ENCODE peak calls at places on chromosome 13, in seven cellular contexts. Z, B, P, X, N, D and J are unnamed samples.

GRCh38 chr13:30810261-30810701 is 74.9 kb downstream of the ALOX5AP start:
- DNase-seq in Z (no peak), B (no peak), P (no peak), X (no peak), N (peak; percentile 43), D (no peak), J (no peak)

GRCh38 chr13:46953331-46953730 is 56.5 kb upstream of the HTR2A start:
- DNase-seq in Z (no peak), B (no peak), P (no peak), X (no peak), N (no peak), D (no peak), J (no peak)

GRCh38 chr13:43744630-43745029 is 42.1 kb downstream of the ENOX1 start:
- DNase-seq in Z (no peak), B (no peak), P (peak; percentile 4), X (no peak), N (no peak), D (no peak), J (no peak)

GRCh38 chr13:94362411-94362909 is 117.0 kb downstream of the DCT start:
- DNase-seq in Z (peak; percentile 49), B (peak; percentile 75), P (peak; percentile 95), X (peak; percentile 84), N (peak; percentile 88), D (peak; percentile 74), J (peak; percentile 93)

GRCh38 chr13:44843403-44843802 is 145.9 kb downstream of the NUFIP1 start:
- DNase-seq in Z (no peak), B (no peak), P (peak; percentile 34), X (no peak), N (peak; percentile 30), D (no peak), J (no peak)

GRCh38 chr13:31755803-31756212 is 16.5 kb downstream of the RXFP2 start:
- DNase-seq in Z (no peak), B (no peak), P (peak; percentile 87), X (no peak), N (peak; percentile 81), D (no peak), J (no peak)

GRCh38 chr13:76385606-76386005 is 500.6 kb downstream of the KCTD12 start:
- DNase-seq in Z (no peak), B (no peak), P (no peak), X (no peak), N (peak; percentile 30), D (no peak), J (no peak)

GRCh38 chr13:99970761-99971575 is 599 bp downstream of the ZIC5 start:
- DNase-seq in Z (no peak), B (peak; percentile 81), P (no peak), X (no peak), N (no peak), D (no peak), J (peak; percentile 76)

GRCh38 chr13:46211521-46212351 is at the start of gene LRRC63:
- DNase-seq in Z (no peak), B (peak; percentile 81), P (no peak), X (peak; percentile 55), N (peak; percentile 63), D (peak; percentile 79), J (peak; percentile 77)

GRCh38 chr13:81779896-81780295 is 1439.0 kb upstream of the SPRY2 start:
- DNase-seq in Z (no peak), B (no peak), P (no peak), X (no peak), N (no peak), D (no peak), J (no peak)

GRCh38 chr13:30826911-30827577 is 79.0 kb upstream of the MEDAG start:
- DNase-seq in Z (no peak), B (no peak), P (no peak), X (no peak), N (no peak), D (no peak), J (no peak)

GRCh38 chr13:79806821-79807220 is 325.9 kb downstream of the NDFIP2 start:
- DNase-seq in Z (no peak), B (no peak), P (no peak), X (no peak), N (no peak), D (no peak), J (peak; percentile 21)

GRCh38 chr13:33213024-33213795 is 72.3 kb downstream of the STARD13 start:
- DNase-seq in Z (no peak), B (no peak), P (no peak), X (no peak), N (no peak), D (no peak), J (peak; percentile 45)

GRCh38 chr13:102687520-102687919 is 7.3 kb downstream of the METTL21C start:
- DNase-seq in Z (no peak), B (no peak), P (no peak), X (no peak), N (no peak), D (no peak), J (no peak)

GRCh38 chr13:106678646-106679045 is 110.7 kb upstream of the ARGLU1 start:
- DNase-seq in Z (no peak), B (no peak), P (no peak), X (no peak), N (no peak), D (no peak), J (no peak)

GRCh38 chr13:31756346-31756745 is 17.0 kb downstream of the RXFP2 start:
- DNase-seq in Z (no peak), B (no peak), P (peak; percentile 94), X (no peak), N (peak; percentile 89), D (peak; percentile 55), J (no peak)

GRCh38 chr13:80979035-80979641 is 638.2 kb upstream of the SPRY2 start:
- DNase-seq in Z (peak; percentile 15), B (peak; percentile 57), P (peak; percentile 54), X (peak; percentile 37), N (peak; percentile 73), D (peak; percentile 78), J (peak; percentile 75)

GRCh38 chr13:73522937-73523336 is 464.1 kb downstream of the KLF5 start:
- DNase-seq in Z (no peak), B (peak; percentile 41), P (no peak), X (no peak), N (no peak), D (no peak), J (peak; percentile 7)

GRCh38 chr13:85816413-85816812 is 17.2 kb upstream of the SLITRK6 start:
- DNase-seq in Z (no peak), B (no peak), P (no peak), X (no peak), N (no peak), D (peak; percentile 7), J (peak; percentile 3)

GRCh38 chr13:80082396-80083096 is 258.4 kb downstream of the SPRY2 start:
- DNase-seq in Z (no peak), B (no peak), P (peak; percentile 74), X (no peak), N (peak; percentile 22), D (no peak), J (no peak)

GRCh38 chr13:48874165-48874564 is 101.5 kb upstream of the FNDC3A start:
- DNase-seq in Z (no peak), B (no peak), P (no peak), X (no peak), N (no peak), D (no peak), J (peak; percentile 40)

GRCh38 chr13:53129864-53130393 is 101.3 kb downstream of the OLFM4 start:
- DNase-seq in Z (no peak), B (no peak), P (no peak), X (no peak), N (no peak), D (no peak), J (peak; percentile 32)

GRCh38 chr13:33224686-33225085 is 60.9 kb downstream of the STARD13 start:
- DNase-seq in Z (no peak), B (no peak), P (peak; percentile 60), X (no peak), N (no peak), D (no peak), J (no peak)

GRCh38 chr13:29137995-29138394 is 317.9 kb downstream of the MTUS2 start:
- DNase-seq in Z (no peak), B (no peak), P (no peak), X (no peak), N (no peak), D (no peak), J (peak; percentile 65)

GRCh38 chr13:45702088-45702487 is at the start of gene CBY2:
- DNase-seq in Z (no peak), B (no peak), P (no peak), X (no peak), N (no peak), D (no peak), J (no peak)

DNA sequence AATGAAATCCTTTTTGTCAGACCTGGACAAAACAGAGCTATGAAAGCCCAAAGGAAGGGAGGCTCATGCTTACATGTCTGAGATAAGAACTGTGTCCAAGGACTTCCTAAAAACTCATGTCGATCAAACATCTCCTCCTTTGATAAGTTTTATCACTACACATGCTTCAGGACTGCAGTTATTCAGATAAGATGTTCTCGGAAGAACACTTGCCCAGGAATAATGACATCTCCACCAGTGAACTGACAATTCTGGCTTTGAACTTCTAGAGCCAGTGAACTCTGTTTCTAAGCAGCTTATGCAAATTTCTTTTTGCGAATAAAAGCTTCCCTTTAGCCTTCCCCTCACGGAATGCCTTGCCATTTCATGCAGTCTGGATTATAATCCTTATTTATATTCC is 561.6 kb downstream of the TBC1D4 start:
- DNase-seq in Z (no peak), B (no peak), P (no peak), X (no peak), N (peak; percentile 2), D (no peak), J (peak; percentile 11)
- H3K9ac ChIP-seq in Z (no peak overlapping the region), B (no peak overlapping the region), P (no peak overlapping the region), X (no peak overlapping the region), N (no peak overlapping the region), D (no peak overlapping the region), J (no peak overlapping the region)

GRCh38 chr13:112647256-112647655 is 42.6 kb upstream of the ATP11A start:
- DNase-seq in Z (no peak), B (no peak), P (no peak), X (no peak), N (no peak), D (no peak), J (no peak)
- H2BK5ac ChIP-seq in Z (no peak overlapping the region), B (no peak overlapping the region), P (no peak overlapping the region), X (no peak overlapping the region), N (no peak overlapping the region), D (no peak overlapping the region), J (no peak overlapping the region)

DNA sequence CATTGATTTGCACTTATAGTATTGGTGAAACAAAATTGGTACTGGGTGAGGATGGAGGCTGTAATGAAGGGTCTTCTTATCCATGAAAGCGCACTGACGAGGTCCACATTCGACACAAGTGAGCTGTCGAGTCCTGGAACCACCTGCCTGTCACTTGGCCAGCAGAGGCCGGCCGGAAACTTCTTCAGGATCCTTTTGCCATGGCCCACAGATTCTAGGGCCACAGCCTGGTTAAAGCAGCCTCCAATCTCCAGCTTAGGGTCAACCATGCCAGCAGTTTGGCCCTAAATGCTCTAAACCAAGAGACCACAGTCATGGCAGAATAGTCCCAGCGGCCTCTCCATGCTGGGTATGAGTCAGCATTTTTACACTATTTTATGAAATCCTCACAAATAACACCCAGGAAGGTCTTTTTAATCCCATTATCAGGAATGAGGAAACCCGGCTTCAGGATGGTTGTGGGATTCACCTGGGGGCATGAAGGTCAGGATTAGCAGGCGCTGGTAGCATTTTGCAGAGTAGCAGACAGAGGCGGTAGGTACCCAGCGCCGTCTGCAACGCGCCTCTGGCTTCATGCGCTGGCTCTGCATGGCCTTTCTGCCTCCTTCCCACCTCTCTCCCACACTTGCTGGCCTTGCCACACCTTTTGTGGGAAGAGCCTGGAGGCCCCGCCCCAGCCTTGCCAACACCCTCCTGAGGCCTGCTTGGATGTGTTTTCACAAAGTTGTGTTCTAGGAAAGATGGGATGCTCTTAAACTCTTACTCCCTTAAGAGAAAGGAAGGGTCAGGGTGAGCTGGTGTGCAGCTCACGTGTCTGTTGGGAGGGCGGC is 15.2 kb downstream of the GAS6 start:
- DNase-seq in Z (no peak), B (peak; percentile 52), P (no peak), X (no peak), N (no peak), D (no peak), J (peak; percentile 28)
- H3K9ac ChIP-seq in Z (no peak overlapping the region), B (no peak overlapping the region), P (no peak overlapping the region), X (peak overlapping the region; percentile 24), N (no peak overlapping the region), D (no peak overlapping the region), J (no peak overlapping the region)

GRCh38 chr13:24142886-24143285 is 17.6 kb upstream of the SPATA13 start:
- DNase-seq in Z (no peak), B (no peak), P (no peak), X (no peak), N (no peak), D (no peak), J (no peak)
- H2BK5ac ChIP-seq in Z (no peak overlapping the region), B (no peak overlapping the region), P (no peak overlapping the region), X (no peak overlapping the region), N (no peak overlapping the region), D (no peak overlapping the region), J (no peak overlapping the region)